ENCODE peak calls at places on chromosomes 6 and 20, in four cellular contexts. C is HuH-7.5, B is GOT3, Z is T-helper 1 cell. V is an unnamed sample.

GRCh38 chr6:14210077-14210476 is 92.5 kb downstream of the CD83 start:
- DNase-seq in C (no peak), B (no peak), Z (no peak), V (no peak)

GRCh38 chr6:25027221-25027916 is 91.6 kb upstream of the RIPOR2 start:
- DNase-seq in C (no peak), B (no peak), Z (peak; percentile 72), V (no peak)

GRCh38 chr6:121879149-121879548 is 443.7 kb downstream of the GJA1 start:
- DNase-seq in C (no peak), B (no peak), Z (no peak), V (peak; percentile 72)

GRCh38 chr6:164108869-164109769 is 694.6 kb downstream of the QKI start:
- DNase-seq in C (no peak), B (no peak), Z (no peak), V (no peak)

GRCh38 chr6:91719414-91719813 is 1132.5 kb upstream of the MAP3K7 start:
- DNase-seq in C (no peak), B (no peak), Z (no peak), V (no peak)

GRCh38 chr20:58636983-58637421 is 14.1 kb upstream of the STX16 start:
- DNase-seq in C (no peak), B (no peak), Z (no peak), V (no peak)

GRCh38 chr6:79232696-79233462 is 1.6 kb downstream of the HMGN3 start:
- DNase-seq in C (no peak), B (no peak), Z (no peak), V (no peak)

GRCh38 chr20:63519765-63520593 is 586 bp upstream of the PPDPF start:
- DNase-seq in C (peak; percentile 84), B (no peak), Z (peak; percentile 64), V (no peak)

GRCh38 chr20:50562262-50562701 is 52.1 kb downstream of the PTPN1 start:
- DNase-seq in C (no peak), B (no peak), Z (no peak), V (no peak)

GRCh38 chr20:61346996-61347906 is 95.2 kb downstream of the CDH4 start:
- DNase-seq in C (no peak), B (no peak), Z (no peak), V (no peak)

GRCh38 chr6:33778475-33779121 is 10.3 kb downstream of the LEMD2 start:
- DNase-seq in C (no peak), B (no peak), Z (no peak), V (no peak)

GRCh38 chr20:16066571-16066970 is 506.7 kb downstream of the KIF16B start:
- DNase-seq in C (no peak), B (no peak), Z (no peak), V (no peak)

GRCh38 chr6:52157301-52157930 is 28.8 kb upstream of the IL17A start:
- DNase-seq in C (no peak), B (no peak), Z (no peak), V (no peak)

GRCh38 chr6:23176883-23177282 is 607.5 kb downstream of the HDGFL1 start:
- DNase-seq in C (peak; percentile 18), B (no peak), Z (no peak), V (no peak)

GRCh38 chr20:59743767-59744485 is 139.6 kb downstream of the PHACTR3 start:
- DNase-seq in C (peak; percentile 45), B (no peak), Z (no peak), V (no peak)

GRCh38 chr20:36575066-36575743 is 1.8 kb downstream of the TGIF2 start:
- DNase-seq in C (peak; percentile 84), B (no peak), Z (peak; percentile 10), V (peak; percentile 46)

GRCh38 chr6:12196326-12196936 is 93.7 kb upstream of the EDN1 start:
- DNase-seq in C (no peak), B (no peak), Z (no peak), V (no peak)

GRCh38 chr20:40251284-40251932 is 437.6 kb downstream of the MAFB start:
- DNase-seq in C (peak; percentile 43), B (no peak), Z (no peak), V (no peak)

GRCh38 chr6:20630136-20630535 is 95.9 kb downstream of the CDKAL1 start:
- DNase-seq in C (no peak), B (no peak), Z (no peak), V (no peak)

GRCh38 chr6:27312146-27312949 is at the start of gene POM121L2:
- DNase-seq in C (peak; percentile 56), B (no peak), Z (peak; percentile 35), V (no peak)

GRCh38 chr6:39409889-39410288 is 87.4 kb upstream of the KCNK16 start:
- DNase-seq in C (no peak), B (no peak), Z (no peak), V (no peak)

GRCh38 chr6:20876016-20876415 is 341.8 kb downstream of the CDKAL1 start:
- DNase-seq in C (peak; percentile 5), B (no peak), Z (no peak), V (peak; percentile 60)

GRCh38 chr6:147141690-147142308 is 62.4 kb upstream of the STXBP5 start:
- DNase-seq in C (no peak), B (no peak), Z (no peak), V (no peak)

GRCh38 chr6:15249371-15250019 is 3.6 kb downstream of the JARID2 start:
- DNase-seq in C (no peak), B (no peak), Z (no peak), V (no peak)

GRCh38 chr20:37305079-37305478 is 15.6 kb downstream of the MANBAL start:
- DNase-seq in C (no peak), B (no peak), Z (no peak), V (no peak)

GRCh38 chr6:43871933-43872332 is 101.9 kb downstream of the VEGFA start:
- DNase-seq in C (no peak), B (no peak), Z (no peak), V (no peak)

GRCh38 chr20:45934046-45934586 is 367 bp upstream of the PCIF1 start:
- DNase-seq in C (peak; percentile 57), B (no peak), Z (peak; percentile 50), V (no peak)

GRCh38 chr20:60977896-60978295 is 274.2 kb upstream of the CDH4 start:
- DNase-seq in C (no peak), B (no peak), Z (no peak), V (no peak)

GRCh38 chr6:111994791-111995190 is 59.1 kb upstream of the CCN6 start:
- DNase-seq in C (no peak), B (no peak), Z (no peak), V (no peak)

GRCh38 chr6:166143011-166143410 is 24.6 kb downstream of the TBXT start:
- DNase-seq in C (no peak), B (no peak), Z (no peak), V (no peak)

GRCh38 chr20:44324343-44324742 is 12.5 kb upstream of the R3HDML start:
- DNase-seq in C (no peak), B (no peak), Z (no peak), V (peak; percentile 22)

GRCh38 chr6:113980937-113981554 is 10.1 kb upstream of the HDAC2 start:
- DNase-seq in C (no peak), B (no peak), Z (no peak), V (no peak)

GRCh38 chr6:54981276-54981609 is 134.7 kb downstream of the FAM83B start:
- DNase-seq in C (no peak), B (no peak), Z (no peak), V (no peak)

GRCh38 chr20:11982289-11982957 is 64.7 kb downstream of the BTBD3 start:
- DNase-seq in C (no peak), B (no peak), Z (no peak), V (no peak)

GRCh38 chr6:30682181-30683117 is 4.0 kb downstream of the PPP1R18 start:
- DNase-seq in C (no peak), B (peak; percentile 23), Z (peak; percentile 84), V (peak; percentile 73)

GRCh38 chr20:3557237-3557636 is 86.4 kb downstream of the ATRN start:
- DNase-seq in C (no peak), B (no peak), Z (no peak), V (no peak)

GRCh38 chr6:136599324-136600011 is 49.2 kb upstream of the MAP7 start:
- DNase-seq in C (no peak), B (no peak), Z (no peak), V (no peak)

GRCh38 chr6:157215702-157216101 is 107.6 kb downstream of the TMEM242 start:
- DNase-seq in C (no peak), B (no peak), Z (no peak), V (no peak)

GRCh38 chr6:77034161-77034560 is 429.1 kb downstream of the HTR1B start:
- DNase-seq in C (no peak), B (no peak), Z (no peak), V (no peak)

GRCh38 chr6:1263039-1263849 is 48.7 kb upstream of the FOXQ1 start:
- DNase-seq in C (peak; percentile 29), B (no peak), Z (no peak), V (no peak)